ENCODE peak calls at places on chromosomes 12 and 14, in ten cellular contexts. A, X, C, Z, W, Y, K, U, B and L are unnamed samples.

GRCh38 chr14:41925409-41925808 is 318.7 kb downstream of the LRFN5 start:
- DNase-seq in C (no peak), Z (no peak), K (no peak), B (no peak), U (no peak), Y (peak; percentile 1), X (no peak), W (no peak), A (no peak), L (no peak)

GRCh38 chr12:72075401-72075800 is 136.8 kb downstream of the TPH2 start:
- DNase-seq in B (no peak), Y (no peak), A (no peak), K (no peak), W (no peak), U (no peak), X (no peak), C (no peak), Z (no peak), L (no peak)

GRCh38 chr14:86799244-86799647 is 1193.7 kb downstream of the GALC start:
- DNase-seq in Z (no peak), W (peak; percentile 93), A (peak; percentile 1), X (no peak), C (no peak), Y (peak; percentile 98), K (no peak), U (no peak), B (no peak), L (no peak)

GRCh38 chr14:101248056-101248725 is 313.1 kb upstream of the DIO3 start:
- DNase-seq in K (no peak), Z (no peak), U (no peak), Y (no peak), B (no peak), X (no peak), A (no peak), C (no peak), W (no peak), L (no peak)

GRCh38 chr14:103143535-103143934 is 20.3 kb downstream of the TNFAIP2 start:
- DNase-seq in C (no peak), Y (peak; percentile 46), B (no peak), A (peak; percentile 91), X (no peak), Z (no peak), U (no peak), K (no peak), W (no peak), L (no peak)

GRCh38 chr12:79547044-79547734 is 143.6 kb downstream of the PAWR start:
- DNase-seq in Y (peak; percentile 82), X (no peak), W (peak; percentile 64), A (peak; percentile 83), C (no peak), U (no peak), K (no peak), B (no peak), Z (no peak), L (no peak)

GRCh38 chr12:26295001-26295400 is 99.6 kb downstream of the SSPN start:
- DNase-seq in B (no peak), Y (no peak), U (no peak), Z (no peak), W (no peak), C (no peak), A (no peak), X (no peak), K (no peak), L (no peak)

GRCh38 chr12:24898185-24898584 is 50.7 kb downstream of the BCAT1 start:
- DNase-seq in B (no peak), Y (no peak), U (no peak), W (peak; percentile 76), K (no peak), Z (no peak), C (no peak), A (no peak), X (no peak), L (no peak)

GRCh38 chr14:72708708-72709475 is 185.0 kb downstream of the DPF3 start:
- DNase-seq in Y (no peak), C (no peak), A (peak; percentile 11), U (no peak), K (no peak), B (no peak), Z (no peak), X (no peak), W (no peak), L (no peak)

GRCh38 chr12:124913474-124914391 is 717 bp downstream of the UBC start:
- DNase-seq in U (peak; percentile 94), B (peak; percentile 80), W (peak; percentile 87), X (peak; percentile 97), K (peak; percentile 86), Y (peak; percentile 68), A (peak; percentile 82), C (peak; percentile 74), Z (no peak), L (peak; percentile 66)

GRCh38 chr14:103023881-103024473 is 33.4 kb downstream of the CDC42BPB start:
- DNase-seq in K (no peak), W (peak; percentile 44), A (no peak), U (peak; percentile 17), B (no peak), X (no peak), Y (peak; percentile 91), C (no peak), Z (no peak), L (no peak)

GRCh38 chr12:6430990-6431353 is 13.8 kb upstream of the CD27 start:
- DNase-seq in W (no peak), A (no peak), X (no peak), Z (no peak), K (no peak), Y (peak; percentile 29), C (no peak), U (no peak), B (no peak), L (no peak)

GRCh38 chr14:87868920-87869319 is 124.1 kb downstream of the GALC start:
- DNase-seq in U (no peak), B (no peak), Z (no peak), C (no peak), A (no peak), X (no peak), W (no peak), K (no peak), Y (no peak), L (no peak)

GRCh38 chr12:133105620-133106019 is 24.5 kb downstream of the ZNF891 start:
- DNase-seq in Y (no peak), Z (no peak), A (no peak), X (no peak), B (no peak), C (no peak), K (no peak), U (no peak), W (no peak), L (no peak)
- H3K9me3 ChIP-seq in Y (peaks cover 84% of the 10 kb centered on the region), Z (peaks cover 23% of the 10 kb centered on the region), A (peaks cover 5% of the 10 kb centered on the region), X (peaks cover 100% of the 10 kb centered on the region), B (peaks cover 40% of the 10 kb centered on the region), C (peaks cover 33% of the 10 kb centered on the region), K (peaks cover 92% of the 10 kb centered on the region), U (peaks cover 100% of the 10 kb centered on the region), W (peaks cover 100% of the 10 kb centered on the region), L (peaks cover 50% of the 10 kb centered on the region)

DNA sequence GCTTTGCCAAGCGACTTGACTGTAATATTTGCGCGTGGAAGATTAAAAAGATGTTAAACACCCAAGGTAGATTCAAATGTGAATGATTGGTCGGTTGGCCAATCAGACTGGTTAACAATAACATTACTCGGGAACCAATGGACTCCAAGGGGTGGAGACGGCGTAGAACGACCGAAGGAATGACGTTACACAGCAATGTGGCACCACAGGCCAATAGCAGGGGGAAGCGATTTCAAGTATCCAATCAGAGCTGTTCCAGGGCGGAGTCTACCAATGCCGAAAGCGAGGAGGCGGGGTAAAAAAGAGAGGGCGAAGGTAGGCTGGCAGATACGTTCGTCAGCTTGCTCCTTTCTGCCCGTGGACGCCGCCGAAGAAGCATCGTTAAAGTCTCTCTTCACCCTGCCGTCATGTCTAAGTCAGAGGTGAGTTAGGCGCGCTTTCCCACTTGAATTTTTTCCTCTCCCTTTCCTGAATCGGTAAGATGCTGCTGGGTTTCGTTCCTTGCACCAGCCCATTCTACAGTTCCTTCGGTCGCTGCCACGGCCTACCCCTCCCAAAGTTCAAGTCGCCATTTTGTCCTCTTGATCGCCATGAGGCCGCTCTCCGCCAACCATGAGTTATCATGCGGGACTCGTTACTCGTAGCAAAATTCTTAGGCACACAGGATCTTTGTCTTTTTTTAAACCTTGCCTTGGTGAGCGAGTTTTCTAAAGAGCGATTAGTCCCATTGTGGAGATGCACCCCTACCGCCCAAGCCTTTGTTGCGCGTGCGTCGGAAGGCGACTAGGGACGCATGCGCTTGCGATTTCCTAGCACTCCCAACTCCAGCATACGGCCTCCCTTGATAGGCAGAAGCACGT is at the start of gene HNRNPA1:
- DNase-seq in B (peak; percentile 94), C (peak; percentile 89), U (peak; percentile 96), K (peak; percentile 94), W (peak; percentile 99), Y (peak; percentile 100), Z (peak; percentile 94), A (peak; percentile 98), X (peak; percentile 94), L (peak; percentile 96)
- H3K4me1 ChIP-seq in B (peaks cover 34% of the 10 kb centered on the region), C (peaks cover 14% of the 10 kb centered on the region), U (peaks cover 3% of the 10 kb centered on the region), K (peaks cover 80% of the 10 kb centered on the region), W (peaks cover 46% of the 10 kb centered on the region), Y (peaks cover 3% of the 10 kb centered on the region), Z (peaks cover 47% of the 10 kb centered on the region), A (peaks cover 15% of the 10 kb centered on the region), X (peaks cover 53% of the 10 kb centered on the region), L (peaks cover 6% of the 10 kb centered on the region)

DNA sequence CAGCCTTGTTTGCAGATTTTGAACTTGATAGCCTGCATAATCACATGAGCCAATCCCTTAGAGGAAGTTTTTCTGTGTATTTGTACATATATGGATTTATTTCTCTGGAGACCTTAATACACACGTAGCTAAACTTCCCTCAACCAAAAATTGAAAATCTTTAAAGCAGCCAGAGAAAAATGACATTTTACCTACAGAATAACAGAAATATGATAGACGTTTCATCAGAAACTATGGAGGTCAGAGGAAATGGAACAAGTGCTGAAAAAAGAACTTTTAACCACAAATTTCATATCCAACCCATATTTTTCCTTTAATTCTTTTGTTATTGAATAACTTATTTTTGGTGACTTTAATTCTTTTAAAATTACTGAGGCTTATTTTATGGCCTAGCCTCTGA is 177.7 kb downstream of the CCDC91 start:
- DNase-seq in C (no peak), W (no peak), K (no peak), B (no peak), U (no peak), X (no peak), A (no peak), Z (no peak), Y (no peak), L (no peak)
- H3K9me3 ChIP-seq in C (peaks cover 24% of the 10 kb centered on the region), W (peaks cover 51% of the 10 kb centered on the region), K (peaks cover 40% of the 10 kb centered on the region), B (no peaks in the 10 kb centered on the region), U (peaks cover 55% of the 10 kb centered on the region), X (peaks cover 39% of the 10 kb centered on the region), A (peaks cover 8% of the 10 kb centered on the region), Z (no peaks in the 10 kb centered on the region), Y (peaks cover 21% of the 10 kb centered on the region), L (peaks cover 13% of the 10 kb centered on the region)

DNA sequence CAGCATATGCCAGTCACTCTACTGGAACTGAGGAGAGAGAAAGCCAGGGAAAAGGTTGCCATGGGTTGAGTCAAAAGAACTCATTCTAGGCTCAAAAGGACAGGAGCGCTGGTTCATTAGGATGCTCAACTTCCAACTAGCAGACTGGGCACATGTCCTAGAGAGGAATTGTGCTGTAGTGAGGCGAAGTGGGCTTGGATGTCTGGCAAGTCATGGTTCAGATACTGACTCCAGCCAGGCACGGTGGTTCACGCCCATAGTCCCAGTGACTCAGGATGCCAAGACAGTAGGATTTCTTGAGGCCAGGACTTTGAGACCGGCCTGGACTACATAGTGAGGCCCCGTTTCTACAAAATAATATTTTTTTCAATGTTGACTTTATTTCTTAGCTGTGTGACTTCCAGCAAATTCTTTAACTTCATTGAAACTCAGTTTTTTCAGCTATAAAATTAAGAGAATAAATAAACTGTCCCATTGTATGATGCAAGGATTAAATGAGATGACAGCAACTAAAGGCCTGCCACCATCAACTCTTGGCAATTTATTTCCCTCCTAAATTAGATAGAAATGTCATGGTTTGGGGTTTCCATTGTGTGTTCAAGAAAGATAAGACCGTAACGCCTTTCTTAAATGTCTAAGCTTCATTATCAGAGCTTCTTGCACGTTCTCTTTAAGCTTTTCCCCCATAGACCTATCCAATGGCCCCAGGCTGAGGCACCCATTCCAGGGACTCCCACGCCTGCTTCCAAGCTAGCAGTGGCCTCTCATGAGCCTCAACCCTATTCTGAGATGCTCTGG is 281.7 kb downstream of the CACNA1C start:
- DNase-seq in U (no peak), W (no peak), Y (no peak), X (no peak), C (peak; percentile 7), K (no peak), Z (no peak), B (no peak), A (no peak), L (no peak)
- H3K4me1 ChIP-seq in U (no peaks in the 10 kb centered on the region), W (peaks cover 76% of the 10 kb centered on the region), Y (peaks cover 37% of the 10 kb centered on the region), X (peaks cover 9% of the 10 kb centered on the region), C (peaks cover 22% of the 10 kb centered on the region), K (no peaks in the 10 kb centered on the region), Z (peaks cover 13% of the 10 kb centered on the region), B (no peaks in the 10 kb centered on the region), A (peaks cover 41% of the 10 kb centered on the region), L (no peaks in the 10 kb centered on the region)